ENCODE peak calls at places on chromosomes 7 and 10, in eight cellular contexts. F is Peyer's patch; O is uterus; K is kidney; Q is fibroblast of lung; N is CD8-positive, alpha-beta T cell; B is neural progenitor cell; W is heart right ventricle. T is an unnamed sample.

GRCh38 chr10:132709471-132709951 is 76.4 kb downstream of the NKX6-2 start:
- DNase-seq in F (peak; percentile 42), O (no peak), K (peak; percentile 68), Q (no peak), N (no peak), B (no peak), W (no peak), T (peak; percentile 30)

GRCh38 chr7:881441-882234 is 5.3 kb downstream of the GET4 start:
- DNase-seq in F (no peak), O (no peak), K (peak; percentile 9), Q (no peak), N (no peak), B (no peak), W (no peak), T (peak; percentile 26)

GRCh38 chr7:33711231-33712019 is 193.9 kb upstream of the BMPER start:
- DNase-seq in F (no peak), O (no peak), K (no peak), Q (no peak), N (no peak), B (no peak), W (no peak), T (no peak)

GRCh38 chr10:96565774-96566173 is 21.0 kb downstream of the TM9SF3 start:
- DNase-seq in F (no peak), O (no peak), K (no peak), Q (peak; percentile 65), N (no peak), B (no peak), W (no peak), T (no peak)

GRCh38 chr7:16838386-16838785 is 33.6 kb upstream of the AGR2 start:
- DNase-seq in F (no peak), O (no peak), K (no peak), Q (no peak), N (no peak), B (no peak), W (no peak), T (no peak)

GRCh38 chr10:78445308-78445707 is 411.6 kb downstream of the RPS24 start:
- DNase-seq in F (no peak), O (no peak), K (no peak), Q (no peak), N (no peak), B (no peak), W (no peak), T (no peak)

GRCh38 chr7:36154255-36155212 is 1.5 kb downstream of the EEPD1 start:
- DNase-seq in F (no peak), O (no peak), K (peak; percentile 79), Q (no peak), N (no peak), B (no peak), W (no peak), T (peak; percentile 27)

GRCh38 chr10:98055875-98056516 is 25.6 kb upstream of the CRTAC1 start:
- DNase-seq in F (no peak), O (no peak), K (no peak), Q (no peak), N (no peak), B (peak; percentile 83), W (no peak), T (no peak)

GRCh38 chr7:34162017-34162565 is 256.8 kb downstream of the BMPER start:
- DNase-seq in F (no peak), O (no peak), K (no peak), Q (no peak), N (no peak), B (no peak), W (no peak), T (no peak)

GRCh38 chr10:73771722-73772279 is 10.0 kb upstream of the CHCHD1 start:
- DNase-seq in F (no peak), O (peak; percentile 89), K (no peak), Q (peak; percentile 80), N (peak; percentile 70), B (peak; percentile 92), W (peak; percentile 92), T (peak; percentile 95)

GRCh38 chr10:90413196-90413595 is 444.6 kb downstream of the HTR7 start:
- DNase-seq in F (no peak), O (no peak), K (no peak), Q (peak; percentile 83), N (no peak), B (no peak), W (no peak), T (no peak)

GRCh38 chr10:99292159-99292558 is 37.0 kb upstream of the CNNM1 start:
- DNase-seq in F (no peak), O (no peak), K (no peak), Q (peak; percentile 86), N (no peak), B (no peak), W (no peak), T (no peak)

DNA sequence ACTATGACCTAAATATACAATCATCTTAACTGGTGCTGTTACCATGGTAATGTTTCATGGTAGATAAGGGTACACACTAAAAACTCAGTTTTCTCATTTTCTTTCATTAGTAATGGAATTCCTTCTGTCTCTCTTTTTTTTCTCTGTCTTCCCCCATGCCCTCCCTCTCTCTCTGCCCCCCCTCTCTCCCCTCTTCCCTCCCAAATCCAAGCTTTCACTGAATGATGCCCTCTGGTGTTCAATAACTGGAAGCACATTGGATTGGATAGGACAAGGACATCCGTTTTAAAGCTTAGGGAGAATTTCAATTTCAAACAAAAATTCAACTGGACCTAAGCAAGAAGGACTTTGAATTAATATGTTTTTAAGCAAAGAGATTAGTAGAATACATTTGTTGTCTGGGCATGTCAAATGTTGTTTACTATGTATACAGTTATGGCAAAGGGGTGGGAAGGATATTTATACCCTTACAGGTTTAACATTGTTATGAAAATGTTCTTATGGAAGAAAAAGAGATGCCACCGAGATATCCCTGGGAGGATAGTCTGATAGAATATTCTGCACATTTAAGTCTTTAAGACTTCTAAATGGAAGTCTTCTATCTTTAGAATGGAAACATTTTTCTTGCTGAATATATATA is 6.1 kb downstream of the CHRM2 start:
- DNase-seq in F (no peak), O (no peak), K (no peak), Q (peak; percentile 53), N (no peak), B (peak; percentile 54), W (no peak), T (no peak)
- TF ChIP-seq CTCF in F (no peak), O (no peak), K (no peak), Q (peak; percentile 62), N (no peak), B (peak; percentile 90), W (peak; percentile 24), T (no peak)

DNA sequence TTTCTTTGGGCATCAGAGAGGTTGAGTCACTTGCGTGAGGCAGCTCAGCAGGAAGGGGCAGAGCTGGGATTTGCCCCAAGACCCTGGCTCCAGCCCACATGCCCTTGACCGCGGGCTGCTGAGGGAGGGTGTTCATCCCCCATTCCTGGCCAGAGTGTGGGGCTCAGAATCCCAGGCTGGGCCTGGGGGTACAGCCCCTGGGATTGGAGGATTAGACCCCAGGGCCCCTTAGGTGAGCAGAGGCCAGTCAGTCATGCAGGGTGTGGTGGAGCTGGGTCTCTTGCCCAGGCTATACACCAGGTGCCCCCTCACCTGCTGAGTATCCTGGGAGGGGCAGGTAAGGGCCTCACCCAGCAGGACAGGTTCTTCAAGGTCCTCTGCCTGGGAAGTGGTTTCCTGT is 68.4 kb upstream of the ZNF716 start:
- DNase-seq in F (no peak), O (no peak), K (peak; percentile 50), Q (no peak), N (no peak), B (no peak), W (no peak), T (no peak)
- H3K9me3 ChIP-seq in F (peaks cover 3% of the 10 kb centered on the region), O (no peaks in the 10 kb centered on the region), K (peaks cover 7% of the 10 kb centered on the region), Q (no peaks in the 10 kb centered on the region), N (no peaks in the 10 kb centered on the region), B (peaks cover 10% of the 10 kb centered on the region), W (no peaks in the 10 kb centered on the region), T (no peaks in the 10 kb centered on the region)

GRCh38 chr10:11473128-11473760 is 138.2 kb downstream of the USP6NL start:
- DNase-seq in F (no peak), O (no peak), K (no peak), Q (no peak), N (no peak), B (peak; percentile 46), W (no peak), T (no peak)
- H3K4me1 ChIP-seq in F (no peaks in the 10 kb centered on the region), O (no peaks in the 10 kb centered on the region), K (peaks cover 5% of the 10 kb centered on the region), Q (no peaks in the 10 kb centered on the region), N (no peaks in the 10 kb centered on the region), B (peaks cover 25% of the 10 kb centered on the region), W (peaks cover 6% of the 10 kb centered on the region), T (no peaks in the 10 kb centered on the region)

GRCh38 chr10:87842220-87842641 is 21.1 kb downstream of the KLLN start:
- DNase-seq in F (peak; percentile 55), O (no peak), K (no peak), Q (no peak), N (no peak), B (no peak), W (no peak), T (no peak)

GRCh38 chr10:87844837-87845623 is 18.3 kb downstream of the KLLN start:
- DNase-seq in F (no peak), O (no peak), K (no peak), Q (peak; percentile 72), N (no peak), B (no peak), W (no peak), T (no peak)

GRCh38 chr10:87843714-87844113 is 19.6 kb downstream of the KLLN start:
- DNase-seq in F (no peak), O (no peak), K (no peak), Q (no peak), N (no peak), B (no peak), W (no peak), T (no peak)

GRCh38 chr10:87841215-87841614 is 22.1 kb downstream of the KLLN start:
- DNase-seq in F (no peak), O (no peak), K (no peak), Q (no peak), N (no peak), B (no peak), W (no peak), T (no peak)

GRCh38 chr10:87842776-87843497 is 20.4 kb downstream of the KLLN start:
- DNase-seq in F (no peak), O (no peak), K (no peak), Q (peak; percentile 83), N (no peak), B (no peak), W (no peak), T (no peak)
- TF ChIP-seq CTCF in F (no peak), O (no peak), K (no peak), Q (no peak), N (no peak), B (no peak), W (no peak), T (no peak)

GRCh38 chr7:18607025-18607424 is 111.5 kb downstream of the HDAC9 start:
- DNase-seq in F (no peak), O (no peak), K (no peak), Q (peak; percentile 32), N (no peak), B (no peak), W (no peak), T (no peak)

GRCh38 chr7:18614841-18615240 is 119.3 kb downstream of the HDAC9 start:
- DNase-seq in F (no peak), O (no peak), K (no peak), Q (no peak), N (no peak), B (no peak), W (no peak), T (no peak)

DNA sequence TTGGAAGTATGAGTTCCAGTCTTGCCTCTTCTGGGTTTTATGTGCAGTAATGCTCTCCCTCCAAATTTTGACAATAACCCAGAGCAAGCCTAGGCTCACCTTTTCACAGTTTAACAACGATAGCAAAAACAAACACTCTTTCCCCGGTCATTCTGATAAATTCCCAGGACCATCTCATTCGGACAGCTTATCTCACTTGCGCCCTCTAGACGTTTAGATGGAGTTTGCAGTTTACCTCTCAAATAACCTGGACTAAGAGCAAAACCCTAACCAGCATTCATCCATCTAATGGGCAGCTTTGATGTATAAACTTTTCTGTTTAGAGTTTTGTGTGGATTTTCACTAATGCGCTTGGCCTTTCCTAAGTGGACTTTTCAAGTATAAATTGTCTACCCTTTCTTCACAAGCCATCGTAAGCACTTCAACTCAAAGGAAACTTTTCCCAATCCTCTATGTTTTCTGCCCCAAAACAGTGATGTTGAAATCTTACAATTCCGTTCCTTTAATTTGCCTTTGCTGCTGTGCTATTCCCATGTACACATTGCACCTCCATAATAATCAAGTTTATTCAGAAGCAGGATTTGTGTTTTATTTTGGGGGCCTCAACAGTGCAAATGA is 114.9 kb downstream of the HDAC9 start:
- DNase-seq in F (no peak), O (no peak), K (no peak), Q (peak; percentile 43), N (no peak), B (peak; percentile 64), W (no peak), T (no peak)
- H3K9me3 ChIP-seq in F (peaks cover 5% of the 10 kb centered on the region), O (no peaks in the 10 kb centered on the region), K (no peaks in the 10 kb centered on the region), Q (no peaks in the 10 kb centered on the region), N (no peaks in the 10 kb centered on the region), B (no peaks in the 10 kb centered on the region), W (no peaks in the 10 kb centered on the region), T (no peaks in the 10 kb centered on the region)